ENCODE peak calls at places on chromosomes 11 and 22, in five cellular contexts. G is esophagus muscularis mucosa, H is A549, D is breast epithelium, Y is stomach. K is an unnamed sample.

GRCh38 chr11:122226810-122227379 is 110.9 kb upstream of the BLID start:
- DNase-seq in G (no peak), H (no peak), D (no peak), Y (no peak), K (no peak)

GRCh38 chr22:44678980-44679647 is 22.9 kb upstream of the PRR5 start:
- DNase-seq in G (no peak), H (no peak), D (no peak), Y (no peak), K (no peak)

GRCh38 chr22:43435851-43436535 is 24.2 kb downstream of the MPPED1 start:
- DNase-seq in G (no peak), H (no peak), D (peak), Y (peak), K (no peak)

GRCh38 chr22:17155941-17156340 is 3.1 kb downstream of the HDHD5 start:
- DNase-seq in G (no peak), H (no peak), D (no peak), Y (no peak), K (no peak)

GRCh38 chr11:115316682-115317081 is 187.5 kb downstream of the CADM1 start:
- DNase-seq in G (no peak), H (no peak), D (no peak), Y (no peak), K (no peak)

GRCh38 chr11:121422675-121423074 is 29.4 kb upstream of the SORL1 start:
- DNase-seq in G (no peak), H (no peak), D (no peak), Y (no peak), K (no peak)

GRCh38 chr11:10617551-10617950 is 49.1 kb upstream of the LYVE1 start:
- DNase-seq in G (peak), H (no peak), D (no peak), Y (no peak), K (no peak)

GRCh38 chr11:116595305-116595880 is 177.4 kb downstream of the BUD13 start:
- DNase-seq in G (no peak), H (no peak), D (no peak), Y (no peak), K (no peak)

GRCh38 chr11:131423715-131424114 is 53.3 kb downstream of the NTM start:
- DNase-seq in G (no peak), H (peak), D (no peak), Y (no peak), K (no peak)

GRCh38 chr22:35312198-35313059 is 12.7 kb downstream of the TOM1 start:
- DNase-seq in G (no peak), H (no peak), D (no peak), Y (no peak), K (no peak)

GRCh38 chr11:27904358-27905055 is 203.4 kb downstream of the KIF18A start:
- DNase-seq in G (no peak), H (peak), D (no peak), Y (no peak), K (peak)

GRCh38 chr22:37255558-37256006 is 11.5 kb upstream of the RAC2 start:
- DNase-seq in G (no peak), H (no peak), D (no peak), Y (no peak), K (no peak)

GRCh38 chr22:37253164-37253660 is 9.1 kb upstream of the RAC2 start:
- DNase-seq in G (no peak), H (no peak), D (no peak), Y (no peak), K (no peak)

GRCh38 chr22:37254206-37254866 is 10.3 kb upstream of the RAC2 start:
- DNase-seq in G (no peak), H (peak), D (no peak), Y (no peak), K (no peak)

GRCh38 chr22:37256075-37256726 is 12.1 kb upstream of the RAC2 start:
- DNase-seq in G (no peak), H (no peak), D (no peak), Y (no peak), K (no peak)

DNA sequence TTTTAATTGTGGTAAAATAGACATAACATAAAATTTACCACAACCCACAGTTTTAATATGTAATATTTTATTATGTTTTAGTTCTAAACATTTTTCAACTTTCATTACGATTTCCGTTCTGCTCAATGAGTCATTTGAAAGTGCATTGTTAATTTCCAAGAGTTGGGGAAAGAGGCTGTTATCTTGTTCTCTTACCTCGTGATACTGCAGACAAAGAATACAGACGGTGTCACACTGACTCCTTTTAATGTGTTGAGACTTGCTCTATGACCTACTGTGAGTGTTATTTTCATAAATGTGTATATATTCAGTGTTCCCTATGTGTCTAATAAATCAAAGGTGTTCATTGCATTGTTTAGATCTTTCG is 10.8 kb upstream of the RAC2 start:
- DNase-seq in G (no peak), H (no peak), D (no peak), Y (no peak), K (no peak)
- TF ChIP-seq POLR2A in G (no peak), H (no peak), D (no peak), Y (no peak), K (no peak)

GRCh38 chr11:69670158-69670845 is 4.9 kb downstream of the LTO1 start:
- DNase-seq in G (peak), H (peak), D (peak), Y (peak), K (peak)
- TF ChIP-seq POLR2A in G (no peak), H (no peak), D (no peak), Y (no peak), K (no peak)

GRCh38 chr11:50278756-50279155 is 246.1 kb downstream of the OR4C45 start:
- DNase-seq in G (no peak), H (no peak), D (no peak), Y (no peak), K (no peak)
- TF ChIP-seq POLR2A in G (no peak), H (no peak), D (no peak), Y (no peak), K (no peak)

GRCh38 chr11:65428578-65429068 is 6.0 kb downstream of the NEAT1 start:
- DNase-seq in G (no peak), H (no peak), D (peak), Y (peak), K (no peak)
- TF ChIP-seq POLR2A in G (no peak), H (peak), D (peak), Y (no peak), K (peak)

GRCh38 chr11:495537-495931 is 11.5 kb downstream of the RNH1 start:
- DNase-seq in G (no peak), H (no peak), D (no peak), Y (no peak), K (no peak)

GRCh38 chr11:499201-500076 is 7.6 kb downstream of the RNH1 start:
- DNase-seq in G (no peak), H (no peak), D (no peak), Y (no peak), K (no peak)

GRCh38 chr11:498297-499181 is 8.5 kb downstream of the RNH1 start:
- DNase-seq in G (no peak), H (no peak), D (no peak), Y (no peak), K (no peak)

GRCh38 chr11:496834-497564 is 10.0 kb downstream of the RNH1 start:
- DNase-seq in G (no peak), H (no peak), D (no peak), Y (no peak), K (no peak)

DNA sequence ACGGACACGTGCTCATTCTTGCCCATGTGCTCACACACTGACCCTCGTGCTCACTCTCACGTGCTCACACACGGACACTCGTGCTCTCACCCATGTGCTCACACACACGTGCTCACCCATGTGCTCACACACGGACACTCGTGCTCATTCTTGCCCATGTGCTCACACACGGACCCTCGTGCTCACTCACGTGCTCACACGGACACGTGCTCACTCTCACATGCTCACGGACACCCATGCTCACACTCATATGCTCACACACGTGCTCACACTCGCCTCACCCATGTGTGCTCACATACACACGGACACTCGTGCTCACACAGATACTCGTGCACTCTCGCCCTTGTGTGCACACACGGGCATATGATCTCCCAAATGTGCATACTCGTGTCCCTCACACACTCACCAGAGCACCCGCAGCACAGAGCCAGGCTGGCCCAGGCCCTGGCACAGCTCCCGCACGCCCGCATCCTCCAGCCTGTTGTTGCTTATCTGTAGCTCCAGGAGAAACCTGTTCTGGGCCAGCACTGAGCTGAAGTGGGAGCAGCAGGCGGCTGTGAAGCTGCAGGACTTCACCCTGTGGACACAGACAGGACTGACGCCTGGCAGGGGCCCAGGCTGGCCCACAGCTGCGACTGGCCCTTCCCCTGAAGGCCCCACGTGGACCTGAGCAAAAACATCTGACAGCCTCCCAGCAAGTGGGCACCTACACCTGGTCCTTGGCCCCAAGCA is 9.3 kb downstream of the RNH1 start:
- DNase-seq in G (no peak), H (no peak), D (no peak), Y (no peak), K (no peak)
- TF ChIP-seq POLR2A in G (no peak), H (no peak), D (no peak), Y (no peak), K (no peak)

DNA sequence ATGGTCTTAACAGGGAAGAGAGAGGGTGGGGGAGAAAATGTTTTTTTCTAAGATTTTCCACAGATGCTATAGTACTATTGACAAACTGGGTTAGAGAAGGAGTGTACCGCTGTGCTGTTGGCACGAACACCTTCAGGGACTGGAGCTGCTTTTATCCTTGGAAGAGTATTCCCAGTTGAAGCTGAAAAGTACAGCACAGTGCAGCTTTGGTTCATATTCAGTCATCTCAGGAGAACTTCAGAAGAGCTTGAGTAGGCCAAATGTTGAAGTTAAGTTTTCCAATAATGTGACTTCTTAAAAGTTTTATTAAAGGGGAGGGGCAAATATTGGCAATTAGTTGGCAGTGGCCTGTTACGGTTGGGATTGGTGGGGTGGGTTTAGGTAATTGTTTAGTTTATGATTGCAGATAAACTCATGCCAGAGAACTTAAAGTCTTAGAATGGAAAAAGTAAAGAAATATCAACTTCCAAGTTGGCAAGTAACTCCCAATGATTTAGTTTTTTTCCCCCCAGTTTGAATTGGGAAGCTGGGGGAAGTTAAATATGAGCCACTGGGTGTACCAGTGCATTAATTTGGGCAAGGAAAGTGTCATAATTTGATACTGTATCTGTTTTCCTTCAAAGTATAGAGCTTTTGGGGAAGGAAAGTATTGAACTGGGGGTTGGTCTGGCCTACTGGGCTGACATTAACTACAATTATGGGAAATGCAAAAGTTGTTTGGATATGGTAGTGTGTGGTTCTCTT is 2.9 kb downstream of the MALAT1 start:
- DNase-seq in G (no peak), H (peak), D (peak), Y (no peak), K (no peak)
- TF ChIP-seq POLR2A in G (peak), H (no peak), D (no peak), Y (no peak), K (peak)

K was measured in H54.